ENCODE peak calls at places on chromosomes 11 and 22, in five cellular contexts. Z is H1, M is A549, B is uterus, P is body of pancreas. W is an unnamed sample.

GRCh38 chr11:62122076-62122475 is 1.7 kb upstream of the INCENP start:
- DNase-seq in Z (no peak), B (no peak), M (peak; percentile 11), P (no peak), W (no peak)

GRCh38 chr22:35531202-35531601 is 9.4 kb upstream of the RASD2 start:
- DNase-seq in M (no peak), Z (no peak), P (no peak), B (no peak), W (no peak)

GRCh38 chr11:3197878-3198528 is 20.6 kb downstream of the MRGPRG start:
- DNase-seq in M (no peak), P (no peak), Z (no peak), B (no peak), W (no peak)

GRCh38 chr11:61769946-61770683 is 17.7 kb downstream of the MYRF start:
- DNase-seq in P (no peak), Z (no peak), M (no peak), B (no peak), W (no peak)

GRCh38 chr11:17631702-17632365 is 84.8 kb downstream of the OTOG start:
- DNase-seq in Z (no peak), P (no peak), B (no peak), M (no peak), W (no peak)

GRCh38 chr11:2750601-2751522 is 51.1 kb upstream of the KCNQ1OT1 start:
- DNase-seq in B (peak; percentile 26), Z (no peak), M (no peak), P (no peak), W (no peak)

GRCh38 chr22:42340695-42341383 is 70.4 kb upstream of the TCF20 start:
- DNase-seq in Z (peak; percentile 73), B (peak; percentile 37), P (no peak), M (no peak), W (no peak)

GRCh38 chr22:48135641-48136040 is 1373.2 kb downstream of the TBC1D22A start:
- DNase-seq in Z (no peak), B (no peak), M (no peak), P (no peak), W (no peak)

GRCh38 chr11:106087815-106088435 is 10.5 kb downstream of the AASDHPPT start:
- DNase-seq in M (no peak), B (peak; percentile 52), Z (no peak), P (peak; percentile 70), W (no peak)

GRCh38 chr11:69367211-69367964 is 73.4 kb downstream of the MYEOV start:
- DNase-seq in M (no peak), P (no peak), Z (peak; percentile 29), B (no peak), W (no peak)

GRCh38 chr22:27990879-27991278 is 71.8 kb upstream of the PITPNB start:
- DNase-seq in B (peak; percentile 50), M (peak; percentile 13), Z (peak; percentile 83), P (peak; percentile 33), W (no peak)

GRCh38 chr22:37746366-37747089 is 49.7 kb downstream of the TRIOBP start:
- DNase-seq in B (no peak), Z (peak; percentile 71), M (no peak), P (no peak), W (no peak)

GRCh38 chr11:110182886-110183285 is 89.7 kb downstream of the ZC3H12C start:
- DNase-seq in M (no peak), B (no peak), P (no peak), Z (no peak), W (no peak)

GRCh38 chr11:34358666-34359547 is 1.1 kb upstream of the ABTB2 start:
- DNase-seq in B (peak; percentile 80), M (peak; percentile 82), Z (peak; percentile 80), P (peak; percentile 82), W (peak; percentile 19)

GRCh38 chr11:4546876-4547275 is 1.9 kb downstream of the OR52M1 start:
- DNase-seq in P (no peak), M (no peak), Z (no peak), B (no peak), W (no peak)

GRCh38 chr11:2775626-2776350 is 76.0 kb upstream of the KCNQ1OT1 start:
- DNase-seq in M (no peak), Z (no peak), B (no peak), P (peak; percentile 1), W (no peak)

GRCh38 chr22:22976033-22976922 is 88.7 kb downstream of the IGLL5 start:
- DNase-seq in P (no peak), B (no peak), M (no peak), Z (no peak), W (no peak)

GRCh38 chr11:134055029-134055428 is 13.8 kb upstream of the JAM3 start:
- DNase-seq in Z (peak; percentile 45), B (peak; percentile 6), P (no peak), M (no peak), W (no peak)

GRCh38 chr22:23315341-23315917 is 135.1 kb downstream of the BCR start:
- DNase-seq in Z (peak; percentile 87), M (peak; percentile 13), P (peak; percentile 56), B (peak; percentile 41), W (no peak)

GRCh38 chr11:210122-210802 is 2.8 kb downstream of the RIC8A start:
- DNase-seq in P (no peak), Z (no peak), B (no peak), M (peak; percentile 29), W (no peak)

GRCh38 chr11:59206635-59207034 is 6.1 kb downstream of the MPEG1 start:
- DNase-seq in B (no peak), M (peak; percentile 48), Z (peak; percentile 65), P (peak; percentile 60), W (no peak)

GRCh38 chr22:37334859-37335818 is 52.8 kb downstream of the CYTH4 start:
- DNase-seq in Z (peak; percentile 76), B (no peak), M (no peak), P (no peak), W (no peak)

DNA sequence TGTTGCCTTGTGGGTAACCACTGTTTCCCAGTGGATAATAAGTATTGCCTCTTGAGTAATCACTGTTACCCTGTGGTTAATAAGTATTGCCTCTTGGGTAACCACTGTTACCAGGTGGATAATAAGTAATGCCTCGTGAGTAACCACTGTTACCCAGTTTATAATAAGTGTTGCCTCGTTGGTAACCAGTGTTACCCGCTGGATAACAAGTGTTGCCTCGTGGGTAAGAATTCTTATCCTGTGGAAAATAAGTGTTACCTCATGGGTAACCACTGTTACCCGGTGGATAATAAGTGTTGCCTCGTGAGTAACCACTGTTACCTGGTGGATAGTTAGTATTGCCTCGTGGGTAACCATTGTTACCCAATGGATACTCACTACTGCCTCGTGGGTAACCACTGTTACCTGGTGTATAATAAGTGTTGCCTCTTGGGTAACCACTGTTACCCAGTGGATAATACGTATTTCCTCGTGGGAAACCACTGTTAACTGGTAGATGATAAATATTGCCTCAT is 24.1 kb upstream of the NXPE4 start:
- DNase-seq in Z (no peak), P (no peak), B (no peak), M (no peak), W (no peak)
- H3K9me3 ChIP-seq in Z (peaks cover 45% of the 10 kb centered on the region), P (no peaks in the 10 kb centered on the region), B (no peaks in the 10 kb centered on the region), M (no peaks in the 10 kb centered on the region), W (no peaks in the 10 kb centered on the region)

GRCh38 chr11:30432716-30433115 is 109.8 kb downstream of the ARL14EP start:
- DNase-seq in Z (no peak), P (no peak), B (no peak), M (no peak), W (no peak)

GRCh38 chr11:30431127-30431814 is 108.4 kb downstream of the ARL14EP start:
- DNase-seq in B (no peak), P (no peak), M (no peak), Z (no peak), W (no peak)

GRCh38 chr11:30426781-30427180 is 103.9 kb downstream of the ARL14EP start:
- DNase-seq in P (no peak), M (no peak), Z (no peak), B (no peak), W (no peak)

GRCh38 chr11:30432177-30432576 is 109.3 kb downstream of the ARL14EP start:
- DNase-seq in M (no peak), Z (no peak), B (no peak), P (no peak), W (no peak)

GRCh38 chr11:30429550-30429949 is 106.6 kb downstream of the ARL14EP start:
- DNase-seq in B (no peak), M (no peak), P (no peak), Z (no peak), W (no peak)
- TF ChIP-seq POLR2A in B (no peak), M (no peak), P (no peak), Z (no peak), W (no peak)

DNA sequence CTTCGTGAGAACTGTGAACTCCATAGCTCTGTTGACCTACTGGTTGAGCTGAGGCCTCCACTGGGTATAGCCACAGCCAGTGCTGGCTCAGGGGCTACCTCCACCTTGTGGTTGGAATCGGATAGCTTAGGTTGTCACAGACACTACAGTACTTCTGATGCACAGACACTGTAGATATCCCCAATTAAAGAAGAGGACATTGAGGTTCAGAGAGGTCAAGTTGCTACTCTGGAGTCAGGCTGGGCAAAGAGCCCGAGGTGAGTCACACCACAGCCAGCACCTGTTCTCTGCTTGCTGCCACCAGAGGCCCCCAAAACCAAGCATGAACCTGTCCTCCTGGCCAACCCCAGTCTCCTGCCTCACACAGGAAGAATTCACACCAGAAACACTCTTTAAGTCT is 5.4 kb downstream of the UFD1 start:
- DNase-seq in M (no peak), B (no peak), Z (no peak), P (no peak), W (no peak)
- TF ChIP-seq CTCF in M (no peak), B (no peak), Z (no peak), P (no peak), W (no peak)

DNA sequence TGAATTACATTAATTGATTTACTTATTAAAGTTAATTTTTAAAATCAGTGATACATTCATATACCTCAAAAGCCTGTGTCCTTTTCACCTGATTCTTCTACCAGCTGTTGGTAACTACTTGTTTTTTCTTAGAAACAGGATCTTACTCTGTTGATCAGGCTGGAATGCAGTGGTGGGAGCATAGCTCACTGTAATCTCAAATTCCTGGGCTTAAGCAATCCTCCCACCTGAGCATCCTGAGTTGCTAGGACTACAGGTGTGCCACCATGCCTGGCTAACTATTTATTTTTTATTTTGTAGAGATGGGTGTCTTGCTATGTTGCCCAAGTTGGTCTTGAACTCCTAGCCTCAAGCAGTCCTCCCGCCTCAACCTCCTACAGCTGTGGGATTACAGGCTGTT is 4.7 kb downstream of the TRIM44 start:
- DNase-seq in Z (no peak), M (no peak), B (no peak), P (no peak), W (no peak)
- H3K9me3 ChIP-seq in Z (peaks cover 12% of the 10 kb centered on the region), M (peaks cover 35% of the 10 kb centered on the region), B (no peaks in the 10 kb centered on the region), P (no peaks in the 10 kb centered on the region), W (peaks cover 32% of the 10 kb centered on the region)

GRCh38 chr11:11446562-11446961 is 93.5 kb upstream of the CSNK2A3 start:
- DNase-seq in B (no peak), Z (no peak), P (no peak), M (no peak), W (no peak)
- TF ChIP-seq POLR2A in B (no peak), Z (no peak), P (no peak), M (no peak), W (no peak)

DNA sequence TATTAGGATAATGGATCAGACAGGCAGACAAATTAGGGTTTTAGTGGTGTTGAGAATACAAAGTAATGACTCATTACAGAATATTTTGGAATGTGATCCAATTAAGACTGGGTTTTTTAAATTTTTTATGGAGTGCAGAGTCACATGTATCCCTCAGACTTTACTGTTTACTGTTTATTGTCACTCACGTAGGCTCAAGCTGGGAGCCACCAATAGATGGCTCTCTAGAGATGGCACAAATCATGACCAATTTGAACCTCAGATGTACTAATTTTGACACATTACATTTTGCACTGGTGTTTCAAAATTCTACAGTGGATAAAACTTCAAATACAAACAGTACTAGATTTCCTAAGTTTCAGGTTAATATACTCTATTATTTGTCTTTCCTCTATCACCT is 53.6 kb upstream of the ANO3 start:
- DNase-seq in Z (no peak), B (no peak), M (no peak), P (no peak), W (no peak)
- TF ChIP-seq CTCF in Z (no peak), B (no peak), M (no peak), P (no peak), W (no peak)